ENCODE peak calls at places on chromosomes 11 and 22, in five cellular contexts. N, W, O, K and Z are unnamed samples.

GRCh38 chr11:113470233-113470632 is 5.0 kb downstream of the DRD2 start:
- DNase-seq in N (no peak), W (no peak), O (no peak), K (no peak), Z (no peak)

GRCh38 chr11:76269247-76269646 is 62.9 kb upstream of the WNT11 start:
- DNase-seq in N (no peak), W (no peak), O (no peak), K (peak; percentile 80), Z (peak; percentile 86)

GRCh38 chr11:20368441-20368840 is 4.9 kb downstream of the HTATIP2 start:
- DNase-seq in N (no peak), W (no peak), O (no peak), K (no peak), Z (no peak)

GRCh38 chr11:84384637-84385227 is 1098.6 kb upstream of the CCDC90B start:
- DNase-seq in N (no peak), W (peak; percentile 51), O (peak; percentile 22), K (peak; percentile 59), Z (peak; percentile 35)

GRCh38 chr11:134584001-134584561 is 172.0 kb upstream of the B3GAT1 start:
- DNase-seq in N (no peak), W (no peak), O (no peak), K (no peak), Z (peak; percentile 59)

GRCh38 chr11:13205446-13205845 is 72.1 kb upstream of the BMAL1 start:
- DNase-seq in N (no peak), W (no peak), O (no peak), K (no peak), Z (no peak)

GRCh38 chr11:9046376-9046775 is 42.6 kb upstream of the NRIP3 start:
- DNase-seq in N (no peak), W (no peak), O (no peak), K (no peak), Z (no peak)

GRCh38 chr11:77151804-77152513 is 23.9 kb downstream of the MYO7A start:
- DNase-seq in N (no peak), W (no peak), O (peak; percentile 63), K (no peak), Z (no peak)

GRCh38 chr11:933002-933820 is 7.5 kb downstream of the AP2A2 start:
- DNase-seq in N (no peak), W (no peak), O (peak; percentile 42), K (no peak), Z (no peak)

GRCh38 chr11:48005133-48005532 is 24.8 kb downstream of the PTPRJ start:
- DNase-seq in N (no peak), W (no peak), O (no peak), K (no peak), Z (no peak)

GRCh38 chr11:48154162-48154561 is 62.4 kb upstream of the OR4B1 start:
- DNase-seq in N (no peak), W (peak; percentile 22), O (peak; percentile 50), K (no peak), Z (no peak)

GRCh38 chr11:68300076-68300830 is 12.1 kb upstream of the LRP5 start:
- DNase-seq in N (no peak), W (no peak), O (no peak), K (no peak), Z (no peak)

GRCh38 chr11:47003180-47003877 is 66.8 kb downstream of the CSTPP1 start:
- DNase-seq in N (peak; percentile 25), W (no peak), O (no peak), K (no peak), Z (peak; percentile 40)

GRCh38 chr22:35379146-35379993 is 1.5 kb upstream of the HMOX1 start:
- DNase-seq in N (no peak), W (no peak), O (no peak), K (no peak), Z (no peak)

GRCh38 chr11:100810146-100810545 is 123.1 kb downstream of the ARHGAP42 start:
- DNase-seq in N (no peak), W (peak; percentile 62), O (peak; percentile 92), K (no peak), Z (no peak)

GRCh38 chr11:9489366-9489765 is 28.6 kb downstream of the ZNF143 start:
- DNase-seq in N (no peak), W (no peak), O (peak; percentile 77), K (no peak), Z (no peak)

DNA sequence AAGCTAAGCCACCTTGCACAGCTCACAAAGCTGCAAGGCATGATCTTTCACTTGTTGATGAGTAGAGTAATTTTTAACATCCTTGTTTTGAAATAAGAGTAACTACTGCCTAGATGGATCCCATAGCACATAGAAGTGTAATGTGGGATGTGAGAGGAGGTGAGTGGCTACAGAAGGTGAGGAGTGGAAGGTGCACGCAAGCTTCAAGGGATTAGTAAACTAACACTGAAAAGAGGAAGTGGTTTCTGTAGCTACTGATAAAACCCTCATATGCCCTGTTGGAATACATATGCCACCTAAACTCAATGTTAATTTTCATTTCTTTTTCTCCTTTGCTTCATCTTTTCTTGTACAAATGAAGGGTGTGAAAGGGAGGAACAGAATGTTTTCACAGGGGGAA is 22.0 kb upstream of the CTSC start:
- DNase-seq in N (no peak), W (no peak), O (no peak), K (no peak), Z (no peak)
- H3K4me1 ChIP-seq in N (peaks cover 64% of the 10 kb centered on the region), W (peaks cover 3% of the 10 kb centered on the region), O (peaks cover 10% of the 10 kb centered on the region), K (no peaks in the 10 kb centered on the region), Z (no peaks in the 10 kb centered on the region)

GRCh38 chr11:65524010-65524746 is 705 bp upstream of the SCYL1 start:
- DNase-seq in N (no peak), W (no peak), O (no peak), K (peak; percentile 67), Z (peak; percentile 82)
- H3K4me3 ChIP-seq in N (peak overlapping the region; percentile 39), W (peak overlapping the region; percentile 78), O (peak overlapping the region; percentile 46), K (peak overlapping the region; percentile 98), Z (peak overlapping the region; percentile 54)

GRCh38 chr11:65790104-65790901 is 3.4 kb downstream of the OVOL1 start:
- DNase-seq in N (no peak), W (no peak), O (no peak), K (no peak), Z (no peak)
- H3K27ac ChIP-seq in N (no peak overlapping the region), W (no peak overlapping the region), O (no peak overlapping the region), K (no peak overlapping the region), Z (no peak overlapping the region)

GRCh38 chr11:44729718-44730117 is 3.0 kb downstream of the TSPAN18 start:
- DNase-seq in N (no peak), W (no peak), O (no peak), K (no peak), Z (no peak)

GRCh38 chr11:44728491-44728910 is 1.7 kb downstream of the TSPAN18 start:
- DNase-seq in N (peak; percentile 16), W (no peak), O (no peak), K (no peak), Z (peak; percentile 64)

GRCh38 chr11:44728085-44728410 is 1.3 kb downstream of the TSPAN18 start:
- DNase-seq in N (no peak), W (no peak), O (no peak), K (no peak), Z (no peak)

GRCh38 chr11:44727373-44728084 is 767 bp downstream of the TSPAN18 start:
- DNase-seq in N (peak; percentile 88), W (peak; percentile 74), O (peak; percentile 53), K (peak; percentile 72), Z (peak; percentile 96)

GRCh38 chr11:44729065-44729464 is 2.3 kb downstream of the TSPAN18 start:
- DNase-seq in N (peak; percentile 45), W (no peak), O (no peak), K (no peak), Z (no peak)
- H3K4me1 ChIP-seq in N (peaks cover 50% of the 10 kb centered on the region), W (peaks cover 14% of the 10 kb centered on the region), O (no peaks in the 10 kb centered on the region), K (peaks cover 31% of the 10 kb centered on the region), Z (peaks cover 18% of the 10 kb centered on the region)

GRCh38 chr22:43925433-43926348 is 2.1 kb downstream of the PNPLA3 start:
- DNase-seq in N (no peak), W (peak; percentile 47), O (no peak), K (no peak), Z (peak; percentile 21)

GRCh38 chr22:43923191-43923590 is 414 bp upstream of the PNPLA3 start:
- DNase-seq in N (no peak), W (peak; percentile 55), O (no peak), K (no peak), Z (no peak)

GRCh38 chr22:43926349-43926710 is 2.7 kb downstream of the PNPLA3 start:
- DNase-seq in N (no peak), W (no peak), O (no peak), K (no peak), Z (no peak)

GRCh38 chr22:43922123-43922522 is 1.5 kb upstream of the PNPLA3 start:
- DNase-seq in N (no peak), W (no peak), O (no peak), K (no peak), Z (no peak)

GRCh38 chr22:43923631-43924548 is at the start of gene PNPLA3:
- DNase-seq in N (peak; percentile 91), W (peak; percentile 92), O (peak; percentile 78), K (peak; percentile 82), Z (peak; percentile 94)
- H3K4me3 ChIP-seq in N (peak within 1 kb of the TSS; percentile 63), W (peak within 1 kb of the TSS; percentile 80), O (peak within 1 kb of the TSS; percentile 67), K (peak within 1 kb of the TSS; percentile 58), Z (peak within 1 kb of the TSS; percentile 33)

GRCh38 chr22:17716529-17716928 is 57.7 kb downstream of the BID start:
- DNase-seq in N (no peak), W (no peak), O (no peak), K (no peak), Z (no peak)
- H3K27ac ChIP-seq in N (no peak overlapping the region), W (no peak overlapping the region), O (no peak overlapping the region), K (no peak overlapping the region), Z (no peak overlapping the region)

GRCh38 chr22:48096846-48097665 is 1334.6 kb downstream of the TBC1D22A start:
- DNase-seq in N (no peak), W (no peak), O (no peak), K (no peak), Z (no peak)
- H3K4me1 ChIP-seq in N (no peaks in the 10 kb centered on the region), W (no peaks in the 10 kb centered on the region), O (no peaks in the 10 kb centered on the region), K (no peaks in the 10 kb centered on the region), Z (no peaks in the 10 kb centered on the region)

DNA sequence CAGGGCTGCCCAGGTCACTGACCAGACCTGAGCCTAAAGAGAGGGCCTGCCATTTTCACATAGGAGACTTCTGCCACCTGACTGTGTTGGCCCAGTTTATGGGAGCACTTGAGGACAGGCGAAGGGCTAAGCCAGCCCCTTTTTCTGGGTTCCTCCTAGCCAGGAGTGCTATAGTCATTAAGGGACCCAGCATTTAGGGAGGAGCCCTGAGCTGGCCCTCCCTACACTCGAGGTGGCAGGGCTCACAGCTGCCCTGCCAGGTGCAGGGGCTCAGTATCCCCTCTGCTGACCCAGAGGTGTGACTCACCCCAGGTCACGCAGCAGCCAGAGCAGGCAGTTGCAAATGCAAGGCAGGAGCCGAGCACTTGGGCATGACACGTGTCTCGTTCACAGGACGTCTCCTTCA is 86.3 kb upstream of the CRYBB3 start:
- DNase-seq in N (no peak), W (peak; percentile 43), O (no peak), K (no peak), Z (no peak)
- H3K4me3 ChIP-seq in N (no peak overlapping the region), W (no peak overlapping the region), O (no peak overlapping the region), K (peak overlapping the region; percentile 66), Z (no peak overlapping the region)

GRCh38 chr11:73510106-73510505 is 87.8 kb downstream of the FAM168A start:
- DNase-seq in N (no peak), W (no peak), O (no peak), K (no peak), Z (no peak)
- H3K27ac ChIP-seq in N (no peak overlapping the region), W (no peak overlapping the region), O (no peak overlapping the region), K (no peak overlapping the region), Z (no peak overlapping the region)